ENCODE peak calls at places on chromosomes 5 and 9, in nine cellular contexts. B is gastrocnemius medialis, L is A549, X is GM12878, G is heart left ventricle, N is HCT116, C is right lobe of liver, D is IMR-90, E is K562. Q is an unnamed sample.

GRCh38 chr5:93246093-93246855 is 334.7 kb downstream of the NR2F1-AS1 start:
- ATAC-seq in D (peak; percentile 59), G (peak; percentile 42), L (no peak), E (no peak), C (no peak), B (no peak), N (no peak), X (no peak), Q (no peak)

GRCh38 chr9:105059260-105059659 is 131.3 kb upstream of the ABCA1 start:
- ATAC-seq in B (no peak), G (no peak), N (no peak), C (no peak), D (no peak), L (no peak), X (no peak), E (no peak), Q (no peak)

GRCh38 chr5:902129-902916 is 9.6 kb downstream of the TRIP13 start:
- ATAC-seq in E (no peak), B (no peak), X (no peak), N (no peak), G (no peak), D (no peak), C (no peak), L (no peak), Q (no peak)

GRCh38 chr9:97559111-97559514 is 57.6 kb downstream of the TMOD1 start:
- ATAC-seq in C (no peak), L (no peak), N (no peak), X (peak; percentile 90), E (no peak), B (peak; percentile 55), D (no peak), G (no peak), Q (no peak)

GRCh38 chr9:21121079-21121478 is 20.6 kb downstream of the IFNW1 start:
- ATAC-seq in B (no peak), E (no peak), C (no peak), X (peak; percentile 73), G (no peak), L (no peak), D (no peak), N (no peak), Q (no peak)

GRCh38 chr5:1883120-1883924 is 597 bp upstream of the IRX4 start:
- ATAC-seq in G (peak; percentile 47), C (no peak), E (peak; percentile 75), D (peak; percentile 50), N (peak; percentile 58), L (peak; percentile 84), X (peak; percentile 56), B (peak; percentile 84), Q (no peak)

GRCh38 chr9:20948703-20949102 is 82.7 kb downstream of the HACD4 start:
- ATAC-seq in D (no peak), B (no peak), X (no peak), N (no peak), E (no peak), L (no peak), G (no peak), C (no peak), Q (no peak)

GRCh38 chr9:3929345-3930150 is 370.3 kb downstream of the GLIS3 start:
- ATAC-seq in X (no peak), D (no peak), G (no peak), E (no peak), B (no peak), L (no peak), N (no peak), C (no peak), Q (no peak)

GRCh38 chr5:111859533-111860270 is 102.7 kb upstream of the NREP start:
- ATAC-seq in C (peak; percentile 61), L (no peak), B (peak; percentile 84), E (no peak), D (peak; percentile 46), N (no peak), G (peak; percentile 75), X (no peak), Q (peak; percentile 83)

GRCh38 chr5:150503977-150504620 is 3.8 kb upstream of the NDST1 start:
- ATAC-seq in B (peak; percentile 46), C (peak; percentile 71), L (peak; percentile 6), N (no peak), E (peak; percentile 75), D (peak; percentile 12), X (no peak), G (peak; percentile 76), Q (peak; percentile 26)

GRCh38 chr5:109327572-109327971 is 82.2 kb downstream of the PJA2 start:
- ATAC-seq in G (no peak), E (no peak), X (no peak), D (no peak), B (no peak), C (peak; percentile 71), L (no peak), N (no peak), Q (no peak)

GRCh38 chr9:89738137-89738932 is 133.5 kb downstream of the GADD45G start:
- ATAC-seq in D (no peak), N (peak; percentile 66), E (no peak), B (peak; percentile 83), X (no peak), L (peak; percentile 55), C (peak; percentile 73), G (peak; percentile 43), Q (no peak)

GRCh38 chr5:124889522-124889828 is 143.0 kb upstream of the ZNF608 start:
- ATAC-seq in C (no peak), E (no peak), N (no peak), D (no peak), G (no peak), X (no peak), B (no peak), L (no peak), Q (no peak)

GRCh38 chr5:140573683-140574082 is 9.1 kb downstream of the SLC35A4 start:
- ATAC-seq in X (no peak), L (no peak), G (no peak), B (no peak), N (no peak), D (no peak), C (no peak), E (no peak), Q (no peak)

GRCh38 chr5:132259061-132259851 is 1.8 kb downstream of the PDLIM4 start:
- ATAC-seq in L (peak; percentile 4), X (no peak), N (peak; percentile 41), C (no peak), E (peak; percentile 58), B (no peak), G (peak; percentile 16), D (peak; percentile 50), Q (peak; percentile 83)

GRCh38 chr5:132260714-132261615 is 3.5 kb downstream of the PDLIM4 start:
- ATAC-seq in D (peak; percentile 1), N (peak; percentile 69), B (no peak), L (no peak), E (no peak), X (peak; percentile 73), G (no peak), C (no peak), Q (no peak)

GRCh38 chr5:132261881-132262845 is 4.7 kb downstream of the PDLIM4 start:
- ATAC-seq in D (no peak), G (no peak), E (no peak), B (no peak), X (no peak), L (no peak), C (no peak), N (no peak), Q (no peak)

GRCh38 chr5:132258102-132259060 is 885 bp downstream of the PDLIM4 start:
- ATAC-seq in N (no peak), X (no peak), L (peak; percentile 13), G (no peak), E (peak; percentile 74), C (no peak), D (peak; percentile 29), B (peak; percentile 38), Q (peak; percentile 34)

GRCh38 chr5:132260051-132260450 is 2.6 kb downstream of the PDLIM4 start:
- ATAC-seq in X (peak; percentile 10), L (peak; percentile 3), D (no peak), B (no peak), G (no peak), N (peak; percentile 32), C (no peak), E (no peak), Q (no peak)
- TF ChIP-seq POLR2A in X (no peak), L (no peak), D (peak; percentile 43), B (no peak), G (no peak), N (no peak), C (no peak), E (no peak), Q (peak; percentile 40)

GRCh38 chr5:20536813-20537212 is 548.8 kb upstream of the CDH18 start:
- ATAC-seq in N (no peak), L (no peak), C (no peak), X (no peak), B (no peak), D (no peak), G (no peak), E (no peak), Q (no peak)
- H3K27ac ChIP-seq in N (no peak overlapping the region), L (no peak overlapping the region), C (no peak overlapping the region), X (no peak overlapping the region), B (no peak overlapping the region), D (no peak overlapping the region), G (no peak overlapping the region), E (no peak overlapping the region), Q (no peak overlapping the region)

GRCh38 chr5:77086611-77087483 is at the start of gene ZBED3:
- ATAC-seq in C (peak; percentile 82), L (peak; percentile 94), G (peak; percentile 86), B (peak; percentile 77), E (no peak), D (peak; percentile 81), N (peak; percentile 92), X (peak; percentile 88), Q (peak; percentile 86)
- TF ChIP-seq POLR2A in C (no peak), L (no peak), G (no peak), B (peak; percentile 19), E (no peak), D (no peak), N (peak; percentile 14), X (peak; percentile 15), Q (peak; percentile 25)

DNA sequence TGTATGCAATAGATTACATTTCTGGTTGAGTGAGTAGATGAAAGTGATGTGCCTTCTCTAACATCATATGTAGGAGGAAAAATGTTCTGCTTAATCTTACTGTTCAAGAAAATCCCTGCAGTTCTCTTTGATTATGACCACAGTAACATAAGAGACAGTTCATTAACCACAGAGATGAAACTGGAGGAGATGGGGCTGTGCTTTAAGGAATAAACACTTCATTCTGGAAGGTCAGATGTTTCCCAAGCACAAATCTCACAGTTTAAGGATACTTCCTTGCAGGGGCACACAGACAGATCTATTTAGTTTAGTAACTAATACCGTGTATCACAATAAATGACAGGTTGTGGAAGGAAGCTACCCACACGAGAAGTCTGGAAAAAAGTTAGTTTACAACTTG is 150.1 kb downstream of the SEMA5A start:
- ATAC-seq in L (no peak), C (no peak), E (no peak), X (no peak), B (no peak), N (no peak), D (peak; percentile 74), G (no peak), Q (no peak)
- H3K27ac ChIP-seq in L (no peak overlapping the region), C (no peak overlapping the region), E (no peak overlapping the region), X (no peak overlapping the region), B (no peak overlapping the region), N (no peak overlapping the region), D (no peak overlapping the region), G (no peak overlapping the region), Q (no peak overlapping the region)